ENCODE peak calls at places on chromosome 9, in ten cellular contexts. N is tibial nerve; J is AML-193; R is CD8-positive, alpha-beta T cell; S is neural crest cell; O is GM12891; B is AG20443; D is activated T-cell treated with anti-CD3 and anti-CD28 coated beads for 1 hour; G is right cardiac atrium; A is prostate gland. Q is an unnamed sample.

GRCh38 chr9:136525207-136525606 is 20.6 kb downstream of the NOTCH1 start:
- DNase-seq in N (no peak), J (no peak), R (no peak), S (no peak), O (no peak), B (no peak), D (no peak), G (no peak), A (no peak), Q (no peak)

GRCh38 chr9:129058965-129059795 is 21.7 kb upstream of the DOLPP1 start:
- DNase-seq in N (no peak), J (no peak), R (no peak), S (no peak), O (no peak), B (no peak), D (no peak), G (no peak), A (no peak), Q (no peak)

GRCh38 chr9:116605060-116605459 is 82.0 kb upstream of the TRIM32 start:
- DNase-seq in N (no peak), J (no peak), R (no peak), S (no peak), O (no peak), B (no peak), D (no peak), G (no peak), A (no peak), Q (no peak)

GRCh38 chr9:129481824-129482511 is 138.9 kb downstream of the C9orf50 start:
- DNase-seq in N (no peak), J (no peak), R (no peak), S (no peak), O (no peak), B (peak), D (no peak), G (peak), A (no peak), Q (peak)

GRCh38 chr9:4666042-4666699 is at the start of gene SPATA6L:
- DNase-seq in N (no peak), J (no peak), R (peak), S (peak), O (no peak), B (peak), D (peak), G (peak), A (peak), Q (peak)

GRCh38 chr9:132711846-132712245 is 41.6 kb downstream of the GTF3C4 start:
- DNase-seq in N (no peak), J (no peak), R (no peak), S (no peak), O (no peak), B (no peak), D (no peak), G (no peak), A (no peak), Q (no peak)

GRCh38 chr9:116580853-116581252 is 106.3 kb upstream of the TRIM32 start:
- DNase-seq in N (peak), J (no peak), R (no peak), S (no peak), O (no peak), B (no peak), D (no peak), G (peak), A (no peak), Q (no peak)

GRCh38 chr9:120478208-120478607 is 101.8 kb downstream of the CDK5RAP2 start:
- DNase-seq in N (no peak), J (peak), R (no peak), S (no peak), O (no peak), B (no peak), D (no peak), G (no peak), A (no peak), Q (no peak)

GRCh38 chr9:88716636-88717035 is 181.7 kb downstream of the NXNL2 start:
- DNase-seq in N (no peak), J (no peak), R (no peak), S (no peak), O (no peak), B (no peak), D (no peak), G (no peak), A (no peak), Q (no peak)

GRCh38 chr9:133058550-133059320 is 3.0 kb upstream of the CEL start:
- DNase-seq in N (no peak), J (no peak), R (no peak), S (no peak), O (peak), B (no peak), D (no peak), G (no peak), A (no peak), Q (no peak)

GRCh38 chr9:98251554-98251953 is 3.9 kb downstream of the TBC1D2 start:
- DNase-seq in N (no peak), J (no peak), R (no peak), S (no peak), O (no peak), B (peak), D (no peak), G (no peak), A (no peak), Q (no peak)

GRCh38 chr9:69806642-69807041 is 14.0 kb upstream of the CFAP95 start:
- DNase-seq in N (no peak), J (no peak), R (no peak), S (no peak), O (no peak), B (no peak), D (no peak), G (no peak), A (no peak), Q (no peak)

GRCh38 chr9:79233542-79233941 is 338.2 kb upstream of the TLE4 start:
- DNase-seq in N (no peak), J (peak), R (no peak), S (no peak), O (peak), B (peak), D (no peak), G (no peak), A (peak), Q (peak)

GRCh38 chr9:128863647-128864046 is 18.1 kb downstream of the KYAT1 start:
- DNase-seq in N (peak), J (peak), R (peak), S (peak), O (peak), B (peak), D (peak), G (peak), A (no peak), Q (peak)

GRCh38 chr9:76691761-76692313 is 72.4 kb upstream of the PCA3 start:
- DNase-seq in N (no peak), J (no peak), R (no peak), S (no peak), O (no peak), B (no peak), D (no peak), G (no peak), A (no peak), Q (no peak)

GRCh38 chr9:100098241-100098886 is 436 bp downstream of the ERP44 start:
- DNase-seq in N (peak), J (peak), R (peak), S (no peak), O (no peak), B (peak), D (peak), G (peak), A (peak), Q (peak)

GRCh38 chr9:117097761-117098160 is 317.1 kb downstream of the ASTN2 start:
- DNase-seq in N (no peak), J (no peak), R (no peak), S (no peak), O (no peak), B (no peak), D (no peak), G (no peak), A (no peak), Q (no peak)

GRCh38 chr9:99353408-99353807 is 131.3 kb downstream of the SEC61B start:
- DNase-seq in N (peak), J (no peak), R (no peak), S (no peak), O (no peak), B (peak), D (no peak), G (no peak), A (no peak), Q (no peak)

GRCh38 chr9:35673132-35673997 is at the start of gene CA9:
- DNase-seq in N (no peak), J (no peak), R (no peak), S (no peak), O (no peak), B (no peak), D (no peak), G (no peak), A (no peak), Q (no peak)

GRCh38 chr9:114804504-114804903 is 1.3 kb downstream of the TNFSF15 start:
- DNase-seq in N (no peak), J (no peak), R (no peak), S (no peak), O (no peak), B (peak), D (no peak), G (no peak), A (peak), Q (peak)

GRCh38 chr9:87158779-87159178 is 211.5 kb upstream of the GAS1 start:
- DNase-seq in N (no peak), J (no peak), R (no peak), S (no peak), O (no peak), B (no peak), D (no peak), G (no peak), A (no peak), Q (no peak)

GRCh38 chr9:92680166-92681119 is 10.5 kb upstream of the IPPK start:
- DNase-seq in N (no peak), J (no peak), R (no peak), S (no peak), O (no peak), B (no peak), D (no peak), G (no peak), A (peak), Q (no peak)

GRCh38 chr9:136615631-136616306 is 46.9 kb upstream of the EGFL7 start:
- DNase-seq in N (no peak), J (no peak), R (no peak), S (no peak), O (no peak), B (no peak), D (no peak), G (no peak), A (no peak), Q (no peak)

GRCh38 chr9:126650830-126651341 is 37.2 kb downstream of the LMX1B start:
- DNase-seq in N (no peak), J (no peak), R (no peak), S (no peak), O (no peak), B (no peak), D (no peak), G (no peak), A (no peak), Q (peak)

GRCh38 chr9:78267889-78268288 is 29.0 kb upstream of the PSAT1 start:
- DNase-seq in N (no peak), J (no peak), R (no peak), S (no peak), O (no peak), B (no peak), D (no peak), G (no peak), A (no peak), Q (no peak)

GRCh38 chr9:114779352-114779845 is 26.4 kb downstream of the TNFSF15 start:
- DNase-seq in N (no peak), J (no peak), R (no peak), S (no peak), O (no peak), B (peak), D (no peak), G (peak), A (peak), Q (no peak)

GRCh38 chr9:15136646-15137045 is 170.4 kb downstream of the TTC39B start:
- DNase-seq in N (no peak), J (no peak), R (no peak), S (no peak), O (no peak), B (no peak), D (no peak), G (no peak), A (no peak), Q (peak)

GRCh38 chr9:121545875-121546423 is 46.3 kb upstream of the GGTA1 start:
- DNase-seq in N (peak), J (peak), R (peak), S (peak), O (peak), B (peak), D (peak), G (peak), A (peak), Q (peak)

GRCh38 chr9:95004452-95005275 is 278.2 kb downstream of the AOPEP start:
- DNase-seq in N (peak), J (no peak), R (no peak), S (no peak), O (peak), B (peak), D (peak), G (peak), A (peak), Q (peak)

GRCh38 chr9:73023025-73023541 is 70.2 kb upstream of the ALDH1A1 start:
- DNase-seq in N (no peak), J (no peak), R (peak), S (peak), O (peak), B (peak), D (peak), G (peak), A (peak), Q (no peak)

GRCh38 chr9:77750284-77750683 is 102.2 kb upstream of the GNA14 start:
- DNase-seq in N (no peak), J (no peak), R (no peak), S (no peak), O (no peak), B (no peak), D (no peak), G (no peak), A (no peak), Q (no peak)

GRCh38 chr9:18601956-18602355 is 128.0 kb downstream of the ADAMTSL1 start:
- DNase-seq in N (no peak), J (no peak), R (no peak), S (no peak), O (no peak), B (no peak), D (no peak), G (no peak), A (no peak), Q (no peak)

GRCh38 chr9:115882911-115883310 is 270.7 kb upstream of the PAPPA start:
- DNase-seq in N (no peak), J (no peak), R (no peak), S (no peak), O (no peak), B (peak), D (no peak), G (no peak), A (no peak), Q (no peak)